ENCODE peak calls at places on chromosomes 6 and 20, in eight cellular contexts. One of them, this sample, is unnamed.

GRCh38 chr6:2643935-2644539 is 106.7 kb downstream of the MYLK4 start:
- DNase-seq in lower leg skin: no peak
- DNase-seq in activated CD4-positive, alpha-beta T cell treated with anti-CD3 and anti-CD28 coated beads, Interleukin-2, amount 50 U/mL, for 1 hour: no peak
- DNase-seq in endothelial cell: no peak
- DNase-seq in HCT116: no peak
- DNase-seq in GM10248: no peak
- DNase-seq in Peyer's patch: no peak
- DNase-seq in stimulated activated CD4-positive, alpha-beta T cell treated with anti-CD3 and anti-CD28 coated beads, Interleukin-1b, Interleukin-23, amount 100 ng/mL, for 24 hours: no peak
- DNase-seq in this sample: no peak

GRCh38 chr6:43228951-43229802 is at the start of gene DNPH1:
- DNase-seq in Peyer's patch: peak
- DNase-seq in lower leg skin: peak
- DNase-seq in stimulated activated CD4-positive, alpha-beta T cell treated with anti-CD3 and anti-CD28 coated beads, Interleukin-1b, Interleukin-23, amount 100 ng/mL, for 24 hours: peak
- DNase-seq in endothelial cell: peak
- DNase-seq in activated CD4-positive, alpha-beta T cell treated with anti-CD3 and anti-CD28 coated beads, Interleukin-2, amount 50 U/mL, for 1 hour: peak
- DNase-seq in HCT116: peak
- DNase-seq in GM10248: peak
- DNase-seq in this sample: peak

GRCh38 chr6:37077459-37078296 is 72.2 kb downstream of the FGD2 start:
- DNase-seq in lower leg skin: peak
- DNase-seq in HCT116: no peak
- DNase-seq in Peyer's patch: peak
- DNase-seq in GM10248: no peak
- DNase-seq in stimulated activated CD4-positive, alpha-beta T cell treated with anti-CD3 and anti-CD28 coated beads, Interleukin-1b, Interleukin-23, amount 100 ng/mL, for 24 hours: no peak
- DNase-seq in endothelial cell: no peak
- DNase-seq in activated CD4-positive, alpha-beta T cell treated with anti-CD3 and anti-CD28 coated beads, Interleukin-2, amount 50 U/mL, for 1 hour: no peak
- DNase-seq in this sample: no peak

GRCh38 chr20:32580970-32581838 is 3.9 kb downstream of the NOL4L start:
- DNase-seq in activated CD4-positive, alpha-beta T cell treated with anti-CD3 and anti-CD28 coated beads, Interleukin-2, amount 50 U/mL, for 1 hour: no peak
- DNase-seq in stimulated activated CD4-positive, alpha-beta T cell treated with anti-CD3 and anti-CD28 coated beads, Interleukin-1b, Interleukin-23, amount 100 ng/mL, for 24 hours: no peak
- DNase-seq in Peyer's patch: peak
- DNase-seq in lower leg skin: no peak
- DNase-seq in GM10248: no peak
- DNase-seq in HCT116: no peak
- DNase-seq in endothelial cell: no peak
- DNase-seq in this sample: no peak

GRCh38 chr6:105038259-105038658 is 81.4 kb downstream of the LIN28B start:
- DNase-seq in HCT116: no peak
- DNase-seq in GM10248: no peak
- DNase-seq in Peyer's patch: no peak
- DNase-seq in activated CD4-positive, alpha-beta T cell treated with anti-CD3 and anti-CD28 coated beads, Interleukin-2, amount 50 U/mL, for 1 hour: no peak
- DNase-seq in stimulated activated CD4-positive, alpha-beta T cell treated with anti-CD3 and anti-CD28 coated beads, Interleukin-1b, Interleukin-23, amount 100 ng/mL, for 24 hours: no peak
- DNase-seq in endothelial cell: peak
- DNase-seq in lower leg skin: no peak
- DNase-seq in this sample: no peak

GRCh38 chr6:93900142-93900541 is 480.8 kb upstream of the EPHA7 start:
- DNase-seq in HCT116: no peak
- DNase-seq in endothelial cell: no peak
- DNase-seq in activated CD4-positive, alpha-beta T cell treated with anti-CD3 and anti-CD28 coated beads, Interleukin-2, amount 50 U/mL, for 1 hour: no peak
- DNase-seq in stimulated activated CD4-positive, alpha-beta T cell treated with anti-CD3 and anti-CD28 coated beads, Interleukin-1b, Interleukin-23, amount 100 ng/mL, for 24 hours: no peak
- DNase-seq in lower leg skin: no peak
- DNase-seq in GM10248: no peak
- DNase-seq in Peyer's patch: no peak
- DNase-seq in this sample: no peak

GRCh38 chr20:922781-923180 is 6.6 kb upstream of the ANGPT4 start:
- DNase-seq in Peyer's patch: no peak
- DNase-seq in stimulated activated CD4-positive, alpha-beta T cell treated with anti-CD3 and anti-CD28 coated beads, Interleukin-1b, Interleukin-23, amount 100 ng/mL, for 24 hours: no peak
- DNase-seq in HCT116: no peak
- DNase-seq in endothelial cell: no peak
- DNase-seq in GM10248: no peak
- DNase-seq in activated CD4-positive, alpha-beta T cell treated with anti-CD3 and anti-CD28 coated beads, Interleukin-2, amount 50 U/mL, for 1 hour: no peak
- DNase-seq in lower leg skin: peak
- DNase-seq in this sample: no peak

GRCh38 chr20:10219452-10219791 is 792 bp downstream of the SNAP25 start:
- DNase-seq in Peyer's patch: peak
- DNase-seq in stimulated activated CD4-positive, alpha-beta T cell treated with anti-CD3 and anti-CD28 coated beads, Interleukin-1b, Interleukin-23, amount 100 ng/mL, for 24 hours: peak
- DNase-seq in lower leg skin: peak
- DNase-seq in HCT116: no peak
- DNase-seq in GM10248: peak
- DNase-seq in activated CD4-positive, alpha-beta T cell treated with anti-CD3 and anti-CD28 coated beads, Interleukin-2, amount 50 U/mL, for 1 hour: peak
- DNase-seq in endothelial cell: peak
- DNase-seq in this sample: no peak

GRCh38 chr6:48474764-48475674 is 364.0 kb upstream of the PTCHD4 start:
- DNase-seq in HCT116: no peak
- DNase-seq in activated CD4-positive, alpha-beta T cell treated with anti-CD3 and anti-CD28 coated beads, Interleukin-2, amount 50 U/mL, for 1 hour: no peak
- DNase-seq in lower leg skin: no peak
- DNase-seq in stimulated activated CD4-positive, alpha-beta T cell treated with anti-CD3 and anti-CD28 coated beads, Interleukin-1b, Interleukin-23, amount 100 ng/mL, for 24 hours: no peak
- DNase-seq in Peyer's patch: no peak
- DNase-seq in endothelial cell: no peak
- DNase-seq in GM10248: no peak
- DNase-seq in this sample: no peak

GRCh38 chr20:17557675-17558006 is 12.2 kb upstream of the DSTN start:
- DNase-seq in HCT116: peak
- DNase-seq in Peyer's patch: no peak
- DNase-seq in GM10248: no peak
- DNase-seq in activated CD4-positive, alpha-beta T cell treated with anti-CD3 and anti-CD28 coated beads, Interleukin-2, amount 50 U/mL, for 1 hour: no peak
- DNase-seq in lower leg skin: no peak
- DNase-seq in stimulated activated CD4-positive, alpha-beta T cell treated with anti-CD3 and anti-CD28 coated beads, Interleukin-1b, Interleukin-23, amount 100 ng/mL, for 24 hours: no peak
- DNase-seq in endothelial cell: no peak
- DNase-seq in this sample: no peak

GRCh38 chr20:57735831-57736737 is 26.3 kb upstream of the PMEPA1 start:
- DNase-seq in GM10248: no peak
- DNase-seq in endothelial cell: no peak
- DNase-seq in stimulated activated CD4-positive, alpha-beta T cell treated with anti-CD3 and anti-CD28 coated beads, Interleukin-1b, Interleukin-23, amount 100 ng/mL, for 24 hours: no peak
- DNase-seq in Peyer's patch: no peak
- DNase-seq in HCT116: no peak
- DNase-seq in activated CD4-positive, alpha-beta T cell treated with anti-CD3 and anti-CD28 coated beads, Interleukin-2, amount 50 U/mL, for 1 hour: no peak
- DNase-seq in lower leg skin: no peak
- DNase-seq in this sample: no peak

GRCh38 chr6:73747293-73747692 is 51.3 kb downstream of the CD109 start:
- DNase-seq in GM10248: peak
- DNase-seq in activated CD4-positive, alpha-beta T cell treated with anti-CD3 and anti-CD28 coated beads, Interleukin-2, amount 50 U/mL, for 1 hour: no peak
- DNase-seq in Peyer's patch: no peak
- DNase-seq in stimulated activated CD4-positive, alpha-beta T cell treated with anti-CD3 and anti-CD28 coated beads, Interleukin-1b, Interleukin-23, amount 100 ng/mL, for 24 hours: no peak
- DNase-seq in HCT116: no peak
- DNase-seq in lower leg skin: no peak
- DNase-seq in endothelial cell: no peak
- DNase-seq in this sample: no peak

This sample was measured in activated naive CD8-positive, alpha-beta T cell treated with anti-CD3 and anti-CD28 coated beads, Interleukin-2, amount 50 U/mL, for 16 hours.